ENCODE peak calls at places on chromosomes 6 and 20, in four cellular contexts. G, H, A and Y are unnamed samples.

GRCh38 chr6:159151266-159151855 is 17.8 kb upstream of the FNDC1 start:
- DNase-seq in A (no peak), H (peak), G (peak), Y (no peak)

GRCh38 chr6:56733298-56733697 is 90.6 kb upstream of the DST start:
- DNase-seq in A (no peak), G (no peak), H (no peak), Y (no peak)

GRCh38 chr20:34710568-34710839 is 6.4 kb downstream of the TP53INP2 start:
- DNase-seq in A (no peak), H (no peak), G (no peak), Y (no peak)

GRCh38 chr20:47620808-47621805 is 119.4 kb downstream of the NCOA3 start:
- DNase-seq in A (no peak), H (peak), G (peak), Y (no peak)

GRCh38 chr20:62628691-62629090 is 13.6 kb upstream of the SLCO4A1 start:
- DNase-seq in A (no peak), H (peak), G (no peak), Y (no peak)

GRCh38 chr20:7375905-7376304 is 564.4 kb downstream of the HAO1 start:
- DNase-seq in G (peak), H (peak), A (no peak), Y (no peak)

GRCh38 chr6:14037402-14038277 is 79.9 kb upstream of the CD83 start:
- DNase-seq in A (no peak), G (peak), H (no peak), Y (no peak)

GRCh38 chr6:117616971-117617765 is 14.9 kb upstream of the GOPC start:
- DNase-seq in G (no peak), A (no peak), H (no peak), Y (no peak)

GRCh38 chr6:69866351-69867074 is at the start of gene COL19A1:
- DNase-seq in G (no peak), H (no peak), A (peak), Y (peak)

GRCh38 chr6:46329568-46329967 is 158.8 kb upstream of the ENPP5 start:
- DNase-seq in G (peak), A (no peak), H (no peak), Y (no peak)

GRCh38 chr20:56400001-56400640 is 7.7 kb downstream of the CSTF1 start:
- DNase-seq in H (peak), G (peak), A (no peak), Y (no peak)

GRCh38 chr6:97437087-97437486 is 154.1 kb upstream of the MMS22L start:
- DNase-seq in A (no peak), H (peak), G (peak), Y (no peak)

GRCh38 chr6:5466459-5466858 is 205.1 kb downstream of the FARS2 start:
- DNase-seq in G (peak), H (no peak), A (no peak), Y (no peak)

GRCh38 chr6:161130606-161131005 is 139.0 kb downstream of the MAP3K4 start:
- DNase-seq in G (no peak), H (no peak), A (no peak), Y (no peak)

GRCh38 chr20:4925842-4926530 is 75.3 kb downstream of the SLC23A2 start:
- DNase-seq in G (peak), A (no peak), H (peak), Y (peak)

GRCh38 chr6:34147906-34148701 is 2.2 kb upstream of the GRM4 start:
- DNase-seq in A (no peak), H (no peak), G (no peak), Y (peak)

GRCh38 chr6:170434114-170434820 is 118.8 kb downstream of the PSMB1 start:
- DNase-seq in A (no peak), G (no peak), H (no peak), Y (no peak)

GRCh38 chr6:169869301-169869700 is 117.9 kb downstream of the ERMARD start:
- DNase-seq in G (no peak), H (no peak), A (no peak), Y (no peak)

GRCh38 chr20:2521369-2522305 is 12.9 kb upstream of the ZNF343 start:
- DNase-seq in A (no peak), G (peak), H (peak), Y (no peak)

GRCh38 chr20:32356935-32357868 is 929 bp upstream of the ASXL1 start:
- DNase-seq in A (no peak), G (no peak), H (no peak), Y (no peak)

GRCh38 chr20:31593221-31594001 is 11.7 kb upstream of the ID1 start:
- DNase-seq in G (peak), H (peak), A (no peak), Y (peak)

GRCh38 chr6:35534396-35535170 is 21.9 kb upstream of the TULP1 start:
- DNase-seq in G (no peak), A (no peak), H (no peak), Y (peak)

GRCh38 chr6:135372758-135373157 is 124.8 kb downstream of the AHI1 start:
- DNase-seq in A (no peak), H (no peak), G (no peak), Y (no peak)

GRCh38 chr6:143505111-143505510 is 6.4 kb downstream of the FUCA2 start:
- DNase-seq in A (no peak), G (no peak), H (no peak), Y (no peak)

GRCh38 chr6:37168809-37169457 is 1.0 kb upstream of the PIM1 start:
- DNase-seq in G (no peak), A (no peak), H (no peak), Y (no peak)

GRCh38 chr6:129767776-129768490 is 58.0 kb upstream of the ARHGAP18 start:
- DNase-seq in G (peak), A (no peak), H (no peak), Y (no peak)

GRCh38 chr6:31627690-31628287 is 7.3 kb downstream of the PRRC2A start:
- DNase-seq in A (no peak), H (no peak), G (no peak), Y (no peak)

GRCh38 chr6:107819976-107820551 is 4.0 kb downstream of the SCML4 start:
- DNase-seq in G (no peak), H (no peak), A (no peak), Y (no peak)

GRCh38 chr6:167306401-167306998 is 15.4 kb downstream of the UNC93A start:
- DNase-seq in H (peak), A (no peak), G (no peak), Y (no peak)

GRCh38 chr6:32973144-32973854 is 4.9 kb downstream of the BRD2 start:
- DNase-seq in G (no peak), H (peak), A (peak), Y (peak)

GRCh38 chr20:52727740-52728456 is 244.3 kb upstream of the TSHZ2 start:
- DNase-seq in A (no peak), H (no peak), G (no peak), Y (no peak)

GRCh38 chr6:144936764-144937163 is 651.6 kb downstream of the UTRN start:
- DNase-seq in A (no peak), H (no peak), G (no peak), Y (no peak)

GRCh38 chr6:144935181-144935580 is 650.0 kb downstream of the UTRN start:
- DNase-seq in G (no peak), H (no peak), A (no peak), Y (no peak)

GRCh38 chr6:144944121-144944520 is 659.0 kb downstream of the UTRN start:
- DNase-seq in G (no peak), H (no peak), A (no peak), Y (no peak)

DNA sequence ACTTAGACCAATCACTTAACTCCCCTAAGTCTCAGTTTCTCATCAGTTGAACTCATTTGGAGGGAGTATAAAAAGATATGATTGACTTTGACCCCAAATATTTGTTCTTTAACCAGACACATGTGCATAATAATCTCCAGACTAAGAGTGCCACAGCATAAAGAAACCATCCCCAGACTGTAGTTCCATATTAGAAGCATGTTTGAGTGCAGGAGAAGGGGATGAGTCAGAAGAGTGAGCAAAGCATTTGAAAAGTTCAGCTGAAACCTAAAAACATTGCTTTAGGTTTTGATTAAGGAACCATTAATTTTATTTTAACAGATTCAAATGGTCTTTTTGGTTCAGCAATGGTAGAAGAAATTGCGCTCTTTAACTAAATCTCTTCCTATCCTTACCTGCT is 654.8 kb downstream of the UTRN start:
- DNase-seq in A (no peak), H (no peak), G (no peak), Y (no peak)
- H3K27ac ChIP-seq in A (no peak), H (no peak), G (no peak), Y (no peak)

GRCh38 chr6:110690916-110691315 is 124.4 kb downstream of the CDK19 start:
- DNase-seq in H (no peak), G (no peak), A (no peak), Y (no peak)

GRCh38 chr6:110689275-110689935 is 125.9 kb downstream of the CDK19 start:
- DNase-seq in A (no peak), G (no peak), H (no peak), Y (no peak)

GRCh38 chr6:110690106-110690654 is 125.1 kb downstream of the CDK19 start:
- DNase-seq in G (no peak), H (no peak), A (no peak), Y (no peak)

GRCh38 chr6:110687326-110687725 is 127.9 kb downstream of the CDK19 start:
- DNase-seq in H (no peak), G (no peak), A (no peak), Y (no peak)

GRCh38 chr6:110688661-110689268 is 126.5 kb downstream of the CDK19 start:
- DNase-seq in H (no peak), A (no peak), G (no peak), Y (no peak)
- H3K27ac ChIP-seq in H (peak), A (no peak), G (no peak), Y (no peak)

GRCh38 chr6:7051780-7052440 is 55.9 kb upstream of the RREB1 start:
- DNase-seq in G (peak), A (peak), H (no peak), Y (peak)
- H3K27ac ChIP-seq in G (peak), A (peak), H (peak), Y (peak)

GRCh38 chr6:12342664-12343063 is 52.5 kb downstream of the EDN1 start:
- DNase-seq in H (peak), G (no peak), A (no peak), Y (no peak)
- H3K27ac ChIP-seq in H (peak), G (no peak), A (no peak), Y (peak)